ENCODE peak calls at places on chromosomes 6 and 20, in five cellular contexts. E, O, X, M and H are unnamed samples.
A peak's percentile ranks its signal among the peaks of the same experiment; 100 is the strongest.

GRCh38 chr6:128158496-128158895 is 257.6 kb upstream of the THEMIS start:
- DNase-seq in M (no peak), X (peak; percentile 3), E (no peak), O (no peak), H (no peak)

GRCh38 chr6:54222217-54222616 is 86.0 kb upstream of the TINAG start:
- DNase-seq in M (no peak), O (no peak), E (no peak), X (no peak), H (no peak)

GRCh38 chr20:4007383-4008025 is 7.9 kb downstream of the RNF24 start:
- DNase-seq in M (no peak), O (no peak), X (no peak), E (no peak), H (no peak)

GRCh38 chr20:61724376-61724775 is 341.3 kb downstream of the TAF4 start:
- DNase-seq in M (peak; percentile 19), E (no peak), X (no peak), O (no peak), H (no peak)

GRCh38 chr6:170446841-170447560 is 106.1 kb downstream of the PSMB1 start:
- DNase-seq in E (no peak), M (no peak), X (no peak), O (no peak), H (no peak)

GRCh38 chr6:27591660-27592059 is 118.8 kb upstream of the ZNF184 start:
- DNase-seq in O (no peak), E (no peak), M (peak; percentile 24), X (peak; percentile 72), H (peak; percentile 44)

GRCh38 chr20:49821850-49822249 is 9.2 kb downstream of the SLC9A8 start:
- DNase-seq in O (no peak), E (no peak), X (peak; percentile 53), M (peak; percentile 26), H (peak; percentile 59)

GRCh38 chr6:90463359-90463758 is 123.5 kb downstream of the MAP3K7 start:
- DNase-seq in M (peak; percentile 73), O (no peak), X (no peak), E (no peak), H (no peak)

GRCh38 chr6:121437861-121438651 is 2.6 kb downstream of the GJA1 start:
- DNase-seq in E (no peak), X (peak; percentile 60), O (peak; percentile 29), M (no peak), H (no peak)